ENCODE peak calls at places on chromosome 17, in eight cellular contexts. N is dorsolateral prefrontal cortex, G is cardiac fibroblast, B is fibroblast of mammary gland, O is AG04449, T is AG10803, Z is spleen, R is mucosa of descending colon. L is an unnamed sample.

GRCh38 chr17:54899721-54900456 is 763 bp upstream of the TOM1L1 start:
- DNase-seq in O (no peak), T (no peak), N (no peak), Z (no peak), R (no peak), B (no peak), G (no peak), L (no peak)

GRCh38 chr17:4881761-4882555 is 17.4 kb upstream of the C17orf107 start:
- DNase-seq in B (peak), Z (peak), O (no peak), R (peak), N (peak), G (peak), T (no peak), L (no peak)

GRCh38 chr17:14630025-14630424 is 329.1 kb downstream of the HS3ST3B1 start:
- DNase-seq in R (no peak), B (no peak), O (no peak), Z (no peak), T (no peak), N (no peak), G (no peak), L (no peak)

GRCh38 chr17:75262112-75262606 is 480 bp downstream of the MRPS7 start:
- DNase-seq in B (no peak), R (no peak), Z (peak), T (no peak), O (no peak), G (no peak), N (no peak), L (no peak)

GRCh38 chr17:13835151-13835550 is 233.4 kb upstream of the HS3ST3A1 start:
- DNase-seq in Z (no peak), R (no peak), O (no peak), T (peak), B (no peak), G (no peak), N (no peak), L (no peak)

GRCh38 chr17:10875411-10875810 is 37.5 kb upstream of the PIRT start:
- DNase-seq in G (peak), T (no peak), B (no peak), O (no peak), N (peak), R (no peak), Z (no peak), L (no peak)

GRCh38 chr17:57080708-57081107 is 4.3 kb upstream of the AKAP1 start:
- DNase-seq in Z (no peak), T (no peak), N (no peak), O (no peak), G (peak), B (no peak), R (no peak), L (no peak)

GRCh38 chr17:78787444-78787843 is 5.4 kb upstream of the CYTH1 start:
- DNase-seq in R (no peak), Z (peak), B (no peak), G (no peak), N (no peak), O (no peak), T (no peak), L (no peak)

GRCh38 chr17:40063915-40064531 is 1.3 kb downstream of the THRA start:
- DNase-seq in Z (no peak), B (no peak), T (no peak), O (no peak), R (no peak), G (no peak), N (peak), L (no peak)

GRCh38 chr17:36544049-36544319 is 735 bp upstream of the GGNBP2 start:
- DNase-seq in N (peak), O (no peak), R (peak), B (peak), Z (no peak), T (peak), G (peak), L (no peak)

GRCh38 chr17:19311016-19311415 is 51.5 kb downstream of the B9D1 start:
- DNase-seq in O (no peak), Z (peak), T (no peak), N (peak), R (no peak), G (no peak), B (no peak), L (no peak)

GRCh38 chr17:75271233-75271954 is 363 bp upstream of the MIF4GD start:
- DNase-seq in T (peak), O (no peak), G (peak), Z (peak), R (peak), N (peak), B (no peak), L (no peak)

GRCh38 chr17:79137015-79137770 is 62.6 kb downstream of the ENGASE start:
- DNase-seq in G (no peak), Z (no peak), O (no peak), B (no peak), N (no peak), R (no peak), T (no peak), L (no peak)

GRCh38 chr17:30780343-30780742 is 44.1 kb downstream of the CRLF3 start:
- DNase-seq in O (no peak), Z (no peak), R (no peak), B (no peak), G (no peak), N (no peak), T (no peak), L (no peak)

GRCh38 chr17:73976676-73977521 is 226.6 kb upstream of the RPL38 start:
- DNase-seq in Z (no peak), B (peak), T (peak), O (no peak), G (no peak), R (no peak), N (no peak), L (no peak)

GRCh38 chr17:32971171-32971570 is 20.5 kb upstream of the SPACA3 start:
- DNase-seq in Z (no peak), G (peak), R (no peak), T (peak), B (peak), N (no peak), O (no peak), L (no peak)

GRCh38 chr17:74603032-74603635 is 11.1 kb upstream of the CD300LD start:
- DNase-seq in G (no peak), N (no peak), T (no peak), B (no peak), O (no peak), R (no peak), Z (no peak), L (no peak)

GRCh38 chr17:39281806-39282205 is 56.1 kb upstream of the STAC2 start:
- DNase-seq in Z (no peak), B (no peak), T (peak), R (no peak), G (peak), O (peak), N (no peak), L (no peak)

GRCh38 chr17:59890720-59891119 is 2.0 kb downstream of the TUBD1 start:
- DNase-seq in Z (no peak), T (peak), N (no peak), O (no peak), G (peak), R (no peak), B (peak), L (no peak)

GRCh38 chr17:62725791-62726249 is 82.3 kb downstream of the MARCHF10 start:
- DNase-seq in T (no peak), O (no peak), G (peak), Z (no peak), R (no peak), N (no peak), B (no peak), L (no peak)

GRCh38 chr17:16948587-16949376 is 23.1 kb downstream of the TNFRSF13B start:
- DNase-seq in N (no peak), Z (peak), G (no peak), O (no peak), B (no peak), T (no peak), R (no peak), L (no peak)

GRCh38 chr17:51435641-51436091 is 175.3 kb downstream of the UTP18 start:
- DNase-seq in Z (no peak), G (peak), T (peak), N (peak), B (peak), R (no peak), O (no peak), L (no peak)

GRCh38 chr17:48754500-48755261 is 26.1 kb upstream of the HOXB13 start:
- DNase-seq in O (no peak), N (no peak), B (no peak), Z (no peak), G (no peak), T (no peak), R (no peak), L (no peak)

GRCh38 chr17:75338335-75338734 is 49.1 kb upstream of the SLC25A19 start:
- DNase-seq in N (no peak), T (peak), R (no peak), Z (no peak), G (peak), B (peak), O (no peak), L (no peak)

GRCh38 chr17:6394055-6394454 is 40.9 kb downstream of the AIPL1 start:
- DNase-seq in G (no peak), Z (no peak), B (no peak), O (no peak), T (no peak), N (no peak), R (no peak), L (no peak)

GRCh38 chr17:72863511-72864175 is 228.8 kb downstream of the SLC39A11 start:
- DNase-seq in T (no peak), G (no peak), N (no peak), O (no peak), Z (no peak), B (no peak), R (no peak), L (no peak)

GRCh38 chr17:37744961-37745800 is at the start of gene HNF1B:
- DNase-seq in R (peak), T (no peak), N (no peak), Z (peak), O (no peak), G (no peak), B (no peak), L (no peak)

GRCh38 chr17:8072727-8073461 is 14.6 kb downstream of the ALOX12B start:
- DNase-seq in N (no peak), R (no peak), T (no peak), B (no peak), O (no peak), G (no peak), Z (peak), L (no peak)

GRCh38 chr17:73436966-73437365 is 125.2 kb upstream of the CDC42EP4 start:
- DNase-seq in R (no peak), Z (no peak), T (no peak), G (no peak), B (no peak), O (no peak), N (no peak), L (no peak)

GRCh38 chr17:43839670-43840101 is 6.7 kb upstream of the MPP3 start:
- DNase-seq in Z (peak), R (peak), B (no peak), T (no peak), G (no peak), O (no peak), N (no peak), L (no peak)

GRCh38 chr17:43844241-43844640 is 2.7 kb upstream of the CD300LG start:
- DNase-seq in Z (no peak), R (no peak), T (no peak), N (no peak), G (no peak), B (no peak), O (no peak), L (no peak)

GRCh38 chr17:43845772-43846171 is 1.2 kb upstream of the CD300LG start:
- DNase-seq in G (no peak), B (no peak), Z (no peak), N (no peak), O (no peak), R (no peak), T (no peak), L (peak)

GRCh38 chr17:43842975-43843325 is 4.0 kb upstream of the CD300LG start:
- DNase-seq in T (no peak), B (no peak), O (no peak), N (no peak), R (peak), G (no peak), Z (no peak), L (no peak)

DNA sequence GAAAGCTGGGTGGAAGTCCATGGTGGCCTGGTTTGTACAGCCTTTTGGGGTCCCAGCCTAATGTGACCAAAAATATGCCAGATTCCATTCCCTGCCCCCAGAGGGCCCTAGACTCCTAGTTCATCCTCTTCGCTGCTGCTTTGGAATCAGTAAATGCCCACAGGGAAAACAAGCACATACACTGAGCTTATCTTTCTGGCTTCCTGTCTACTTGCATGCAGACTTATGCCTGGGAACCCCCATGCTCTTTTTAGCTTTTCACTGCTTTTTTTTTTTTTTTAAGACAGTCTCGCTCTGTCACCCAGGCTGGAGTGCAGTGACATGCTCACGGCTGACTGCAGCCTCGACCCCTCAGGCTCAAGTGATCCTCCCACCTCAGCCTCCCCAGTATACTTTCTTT is 6.2 kb upstream of the CD300LG start:
- DNase-seq in Z (no peak), N (no peak), T (no peak), R (peak), B (no peak), O (no peak), G (peak), L (no peak)
- TF ChIP-seq CTCF in Z (peak), N (no peak), T (no peak), R (no peak), B (peak), O (no peak), G (peak), L (peak)

GRCh38 chr17:82203920-82204319 is 8.7 kb downstream of the CCDC57 start:
- DNase-seq in G (no peak), O (no peak), B (no peak), T (no peak), N (no peak), Z (no peak), R (no peak), L (no peak)
- H3K4me3 ChIP-seq in G (no peak), O (no peak), B (no peak), T (no peak), N (no peak), Z (no peak), R (no peak), L (no peak)

DNA sequence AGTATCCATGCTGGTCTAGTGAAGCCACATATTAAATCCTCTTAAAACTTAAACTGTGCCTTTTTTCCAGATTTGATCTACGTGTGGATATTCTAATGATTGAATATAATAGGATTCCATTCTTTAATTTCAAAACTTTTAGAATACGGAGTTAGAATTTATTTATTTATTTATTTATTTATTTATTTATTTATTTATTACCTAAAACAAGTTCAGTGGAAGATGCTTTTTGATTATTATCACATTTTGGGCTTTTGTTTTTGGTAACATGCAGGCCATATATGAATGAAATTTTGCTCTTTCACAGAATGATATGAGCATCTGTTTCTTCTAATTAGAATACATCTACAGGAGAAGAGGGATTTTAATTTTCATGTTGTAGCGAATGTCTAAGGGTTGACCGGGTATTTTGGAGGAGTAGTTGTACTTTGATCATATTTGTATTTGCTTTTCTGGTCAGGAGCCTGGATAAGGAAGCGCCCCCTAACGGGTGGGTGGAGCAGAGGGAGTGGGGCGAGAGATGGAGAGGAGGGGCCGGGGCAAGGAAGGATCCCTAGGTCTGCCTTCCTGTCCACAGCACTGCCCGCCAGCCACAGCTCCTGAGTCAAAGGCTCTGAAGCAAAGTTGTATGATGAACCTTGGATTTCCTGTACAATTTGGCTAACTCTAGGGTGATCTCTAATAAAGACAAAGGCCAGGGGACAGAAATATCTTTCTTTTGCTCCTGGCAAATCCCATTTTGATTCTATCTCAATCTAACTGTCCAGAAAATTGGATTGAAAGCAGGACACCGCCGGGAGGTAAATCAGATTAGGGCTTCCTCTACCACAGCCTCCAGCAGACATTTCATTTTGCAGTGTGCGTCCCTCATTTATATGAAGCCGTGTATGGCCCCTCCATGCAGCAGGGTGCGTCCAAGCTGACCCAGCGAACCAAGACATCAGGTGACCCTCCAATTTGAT is 149.1 kb downstream of the PRKCA start:
- DNase-seq in Z (no peak), O (no peak), R (peak), N (no peak), T (no peak), G (no peak), B (no peak), L (no peak)
- TF ChIP-seq CTCF in Z (no peak), O (no peak), R (no peak), N (no peak), T (no peak), G (peak), B (no peak), L (peak)

GRCh38 chr17:41367426-41368075 is 2.1 kb downstream of the KRT33B start:
- DNase-seq in B (peak), O (no peak), T (peak), Z (no peak), N (no peak), R (no peak), G (peak), L (peak)
- H3K4me3 ChIP-seq in B (no peak), O (no peak), T (no peak), Z (no peak), N (no peak), R (no peak), G (no peak), L (no peak)

GRCh38 chr17:2042355-2042929 is 620 bp downstream of the OVCA2 start:
- DNase-seq in N (no peak), Z (peak), B (peak), T (no peak), O (no peak), G (peak), R (no peak), L (no peak)
- TF ChIP-seq CTCF in N (no peak), Z (no peak), B (peak), T (peak), O (peak), G (peak), R (no peak), L (peak)

GRCh38 chr17:68598545-68598961 is 2.6 kb downstream of the FAM20A start:
- DNase-seq in O (no peak), B (no peak), T (no peak), Z (no peak), R (no peak), G (no peak), N (no peak), L (no peak)
- H3K4me3 ChIP-seq in O (no peak), B (peak), T (peak), Z (no peak), R (no peak), G (no peak), N (no peak), L (no peak)

GRCh38 chr17:44343510-44344209 is 1.4 kb upstream of the GRN start:
- DNase-seq in Z (peak), T (no peak), R (no peak), B (no peak), O (no peak), G (no peak), N (no peak), L (no peak)

GRCh38 chr17:44348234-44348987 is 3.3 kb downstream of the GRN start:
- DNase-seq in R (peak), O (no peak), Z (peak), B (peak), N (peak), T (peak), G (peak), L (no peak)

GRCh38 chr17:44346064-44346844 is 1.2 kb downstream of the GRN start:
- DNase-seq in Z (no peak), T (no peak), O (no peak), G (no peak), R (peak), N (no peak), B (no peak), L (no peak)

GRCh38 chr17:44344939-44345496 is at the start of gene GRN:
- DNase-seq in T (peak), Z (peak), N (peak), O (peak), R (peak), B (peak), G (peak), L (peak)

GRCh38 chr17:44345497-44346026 is 460 bp downstream of the GRN start:
- DNase-seq in R (peak), Z (peak), G (peak), B (peak), T (peak), N (peak), O (no peak), L (no peak)
- TF ChIP-seq CTCF in R (no peak), Z (peak), G (peak), B (peak), T (peak), N (peak), O (peak), L (peak)

DNA sequence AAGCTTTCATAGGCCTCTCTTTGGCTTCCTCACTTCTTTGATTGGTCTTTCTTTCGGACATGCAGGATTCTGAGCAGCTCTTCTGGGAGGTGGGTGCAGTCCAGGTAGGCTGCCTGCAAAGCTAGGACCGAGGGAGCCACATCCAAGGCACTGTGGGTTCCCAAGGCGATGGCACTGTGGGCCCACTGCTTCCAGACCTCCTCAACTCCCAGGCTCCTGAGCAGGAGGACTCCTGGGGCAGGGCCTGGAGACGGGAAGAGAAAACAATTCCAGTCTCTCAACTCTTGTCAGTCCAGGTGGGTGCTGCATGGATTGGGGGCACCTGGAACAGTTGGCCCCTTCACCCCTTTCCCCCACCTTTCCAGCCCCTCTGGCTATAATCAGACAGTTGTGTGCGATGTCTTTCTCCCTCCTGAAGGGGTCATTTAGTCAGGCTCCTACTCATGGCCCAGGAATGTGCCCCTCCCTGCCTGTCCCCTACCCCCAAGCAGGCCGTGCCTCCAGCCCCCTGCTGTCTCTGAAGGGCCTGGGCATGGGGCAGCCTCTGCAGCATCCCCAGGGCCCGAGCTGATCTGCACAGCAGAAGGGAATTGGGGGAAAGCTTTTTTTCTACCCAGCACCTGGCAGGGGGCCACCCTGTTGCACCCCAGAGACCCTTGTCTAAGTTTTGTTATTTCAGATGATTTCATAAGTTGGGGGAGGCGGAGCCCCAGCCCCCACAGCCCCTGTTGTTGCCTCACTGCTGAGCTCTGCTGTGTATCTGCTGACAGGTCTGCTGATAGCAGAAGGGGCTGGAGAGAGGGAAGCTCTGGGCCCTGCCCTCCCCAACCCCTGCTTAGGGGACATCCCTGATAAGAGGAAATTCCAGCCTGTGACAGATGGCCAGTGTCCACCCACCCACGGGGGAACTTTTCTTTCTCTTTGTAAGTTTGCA is 330.3 kb downstream of the SEC14L1 start:
- DNase-seq in B (peak), R (no peak), O (no peak), T (no peak), N (no peak), G (no peak), Z (no peak), L (no peak)
- H3K4me3 ChIP-seq in B (no peak), R (no peak), O (no peak), T (no peak), N (no peak), G (no peak), Z (no peak), L (no peak)